ENCODE peak calls at places on chromosome 18, in eight cellular contexts. One of them, this sample, is unnamed.

GRCh38 chr18:10748641-10749040 is 222.8 kb downstream of the NAPG start:
- DNase-seq in effector memory CD4-positive, alpha-beta T cell: no peak
- DNase-seq in stimulated activated CD4-positive, alpha-beta T cell treated with anti-CD3 and anti-CD28 coated beads, Interleukin-15, amount 100 ng/mL, for 24 hours: no peak
- DNase-seq in coronary artery: no peak
- DNase-seq in activated naive CD4-positive, alpha-beta T cell treated with anti-CD3 and anti-CD28 coated beads, Interleukin-2, amount 50 U/mL, for 72 hours: no peak
- DNase-seq in mammary epithelial cell: no peak
- DNase-seq in gastrocnemius medialis: no peak
- DNase-seq in NCI-H1092: no peak
- DNase-seq in this sample: no peak

GRCh38 chr18:44895176-44895798 is 214.6 kb downstream of the SETBP1 start:
- DNase-seq in effector memory CD4-positive, alpha-beta T cell: no peak
- DNase-seq in stimulated activated CD4-positive, alpha-beta T cell treated with anti-CD3 and anti-CD28 coated beads, Interleukin-15, amount 100 ng/mL, for 24 hours: peak
- DNase-seq in coronary artery: no peak
- DNase-seq in activated naive CD4-positive, alpha-beta T cell treated with anti-CD3 and anti-CD28 coated beads, Interleukin-2, amount 50 U/mL, for 72 hours: peak
- DNase-seq in mammary epithelial cell: peak
- DNase-seq in gastrocnemius medialis: peak
- DNase-seq in NCI-H1092: no peak
- DNase-seq in this sample: peak

GRCh38 chr18:9852266-9853081 is 33.3 kb upstream of the TXNDC2 start:
- DNase-seq in effector memory CD4-positive, alpha-beta T cell: no peak
- DNase-seq in stimulated activated CD4-positive, alpha-beta T cell treated with anti-CD3 and anti-CD28 coated beads, Interleukin-15, amount 100 ng/mL, for 24 hours: no peak
- DNase-seq in coronary artery: no peak
- DNase-seq in activated naive CD4-positive, alpha-beta T cell treated with anti-CD3 and anti-CD28 coated beads, Interleukin-2, amount 50 U/mL, for 72 hours: no peak
- DNase-seq in mammary epithelial cell: no peak
- DNase-seq in gastrocnemius medialis: no peak
- DNase-seq in NCI-H1092: no peak
- DNase-seq in this sample: no peak

GRCh38 chr18:42030586-42031182 is 75.7 kb downstream of the PIK3C3 start:
- DNase-seq in effector memory CD4-positive, alpha-beta T cell: no peak
- DNase-seq in stimulated activated CD4-positive, alpha-beta T cell treated with anti-CD3 and anti-CD28 coated beads, Interleukin-15, amount 100 ng/mL, for 24 hours: no peak
- DNase-seq in coronary artery: no peak
- DNase-seq in activated naive CD4-positive, alpha-beta T cell treated with anti-CD3 and anti-CD28 coated beads, Interleukin-2, amount 50 U/mL, for 72 hours: no peak
- DNase-seq in mammary epithelial cell: no peak
- DNase-seq in gastrocnemius medialis: no peak
- DNase-seq in NCI-H1092: no peak
- DNase-seq in this sample: no peak

GRCh38 chr18:45745817-45746461 is 22.0 kb downstream of the SLC14A1 start:
- DNase-seq in effector memory CD4-positive, alpha-beta T cell: no peak
- DNase-seq in stimulated activated CD4-positive, alpha-beta T cell treated with anti-CD3 and anti-CD28 coated beads, Interleukin-15, amount 100 ng/mL, for 24 hours: no peak
- DNase-seq in coronary artery: no peak
- DNase-seq in activated naive CD4-positive, alpha-beta T cell treated with anti-CD3 and anti-CD28 coated beads, Interleukin-2, amount 50 U/mL, for 72 hours: no peak
- DNase-seq in mammary epithelial cell: peak
- DNase-seq in gastrocnemius medialis: no peak
- DNase-seq in NCI-H1092: no peak
- DNase-seq in this sample: no peak

GRCh38 chr18:12443631-12444030 is 35.9 kb downstream of the PRELID3A start:
- DNase-seq in effector memory CD4-positive, alpha-beta T cell: no peak
- DNase-seq in stimulated activated CD4-positive, alpha-beta T cell treated with anti-CD3 and anti-CD28 coated beads, Interleukin-15, amount 100 ng/mL, for 24 hours: no peak
- DNase-seq in coronary artery: no peak
- DNase-seq in activated naive CD4-positive, alpha-beta T cell treated with anti-CD3 and anti-CD28 coated beads, Interleukin-2, amount 50 U/mL, for 72 hours: no peak
- DNase-seq in mammary epithelial cell: no peak
- DNase-seq in gastrocnemius medialis: no peak
- DNase-seq in NCI-H1092: no peak
- DNase-seq in this sample: no peak

GRCh38 chr18:27223570-27224340 is 38.6 kb upstream of the CHST9 start:
- DNase-seq in effector memory CD4-positive, alpha-beta T cell: no peak
- DNase-seq in stimulated activated CD4-positive, alpha-beta T cell treated with anti-CD3 and anti-CD28 coated beads, Interleukin-15, amount 100 ng/mL, for 24 hours: no peak
- DNase-seq in coronary artery: no peak
- DNase-seq in activated naive CD4-positive, alpha-beta T cell treated with anti-CD3 and anti-CD28 coated beads, Interleukin-2, amount 50 U/mL, for 72 hours: no peak
- DNase-seq in mammary epithelial cell: peak
- DNase-seq in gastrocnemius medialis: no peak
- DNase-seq in NCI-H1092: no peak
- DNase-seq in this sample: no peak

GRCh38 chr18:8601277-8602032 is 7.8 kb upstream of the RAB12 start:
- DNase-seq in effector memory CD4-positive, alpha-beta T cell: no peak
- DNase-seq in stimulated activated CD4-positive, alpha-beta T cell treated with anti-CD3 and anti-CD28 coated beads, Interleukin-15, amount 100 ng/mL, for 24 hours: no peak
- DNase-seq in coronary artery: no peak
- DNase-seq in activated naive CD4-positive, alpha-beta T cell treated with anti-CD3 and anti-CD28 coated beads, Interleukin-2, amount 50 U/mL, for 72 hours: no peak
- DNase-seq in mammary epithelial cell: no peak
- DNase-seq in gastrocnemius medialis: no peak
- DNase-seq in NCI-H1092: no peak
- DNase-seq in this sample: no peak

GRCh38 chr18:3604626-3605408 is 154.8 kb downstream of the TGIF1 start:
- DNase-seq in effector memory CD4-positive, alpha-beta T cell: no peak
- DNase-seq in stimulated activated CD4-positive, alpha-beta T cell treated with anti-CD3 and anti-CD28 coated beads, Interleukin-15, amount 100 ng/mL, for 24 hours: peak
- DNase-seq in coronary artery: no peak
- DNase-seq in activated naive CD4-positive, alpha-beta T cell treated with anti-CD3 and anti-CD28 coated beads, Interleukin-2, amount 50 U/mL, for 72 hours: no peak
- DNase-seq in mammary epithelial cell: peak
- DNase-seq in gastrocnemius medialis: no peak
- DNase-seq in NCI-H1092: no peak
- DNase-seq in this sample: no peak

GRCh38 chr18:13613099-13613498 is 113.3 kb downstream of the FAM210A start:
- DNase-seq in effector memory CD4-positive, alpha-beta T cell: no peak
- DNase-seq in stimulated activated CD4-positive, alpha-beta T cell treated with anti-CD3 and anti-CD28 coated beads, Interleukin-15, amount 100 ng/mL, for 24 hours: no peak
- DNase-seq in coronary artery: no peak
- DNase-seq in activated naive CD4-positive, alpha-beta T cell treated with anti-CD3 and anti-CD28 coated beads, Interleukin-2, amount 50 U/mL, for 72 hours: no peak
- DNase-seq in mammary epithelial cell: no peak
- DNase-seq in gastrocnemius medialis: no peak
- DNase-seq in NCI-H1092: no peak
- DNase-seq in this sample: no peak

GRCh38 chr18:78978336-78979057 is 1.1 kb upstream of the SALL3 start:
- DNase-seq in effector memory CD4-positive, alpha-beta T cell: no peak
- DNase-seq in stimulated activated CD4-positive, alpha-beta T cell treated with anti-CD3 and anti-CD28 coated beads, Interleukin-15, amount 100 ng/mL, for 24 hours: no peak
- DNase-seq in coronary artery: no peak
- DNase-seq in activated naive CD4-positive, alpha-beta T cell treated with anti-CD3 and anti-CD28 coated beads, Interleukin-2, amount 50 U/mL, for 72 hours: no peak
- DNase-seq in mammary epithelial cell: no peak
- DNase-seq in gastrocnemius medialis: no peak
- DNase-seq in NCI-H1092: no peak
- DNase-seq in this sample: no peak

GRCh38 chr18:46437019-46437418 is 220.0 kb downstream of the LOXHD1 start:
- DNase-seq in effector memory CD4-positive, alpha-beta T cell: no peak
- DNase-seq in stimulated activated CD4-positive, alpha-beta T cell treated with anti-CD3 and anti-CD28 coated beads, Interleukin-15, amount 100 ng/mL, for 24 hours: no peak
- DNase-seq in coronary artery: no peak
- DNase-seq in activated naive CD4-positive, alpha-beta T cell treated with anti-CD3 and anti-CD28 coated beads, Interleukin-2, amount 50 U/mL, for 72 hours: no peak
- DNase-seq in mammary epithelial cell: no peak
- DNase-seq in gastrocnemius medialis: no peak
- DNase-seq in NCI-H1092: no peak
- DNase-seq in this sample: no peak

GRCh38 chr18:23196119-23197004 is 61.1 kb downstream of the CABLES1 start:
- DNase-seq in effector memory CD4-positive, alpha-beta T cell: no peak
- DNase-seq in stimulated activated CD4-positive, alpha-beta T cell treated with anti-CD3 and anti-CD28 coated beads, Interleukin-15, amount 100 ng/mL, for 24 hours: no peak
- DNase-seq in coronary artery: no peak
- DNase-seq in activated naive CD4-positive, alpha-beta T cell treated with anti-CD3 and anti-CD28 coated beads, Interleukin-2, amount 50 U/mL, for 72 hours: no peak
- DNase-seq in mammary epithelial cell: no peak
- DNase-seq in gastrocnemius medialis: no peak
- DNase-seq in NCI-H1092: no peak
- DNase-seq in this sample: no peak

GRCh38 chr18:34729264-34729663 is 19.2 kb downstream of the DTNA start:
- DNase-seq in effector memory CD4-positive, alpha-beta T cell: no peak
- DNase-seq in stimulated activated CD4-positive, alpha-beta T cell treated with anti-CD3 and anti-CD28 coated beads, Interleukin-15, amount 100 ng/mL, for 24 hours: no peak
- DNase-seq in coronary artery: no peak
- DNase-seq in activated naive CD4-positive, alpha-beta T cell treated with anti-CD3 and anti-CD28 coated beads, Interleukin-2, amount 50 U/mL, for 72 hours: no peak
- DNase-seq in mammary epithelial cell: peak
- DNase-seq in gastrocnemius medialis: no peak
- DNase-seq in NCI-H1092: no peak
- DNase-seq in this sample: no peak

GRCh38 chr18:11767935-11768334 is 78.9 kb downstream of the GNAL start:
- DNase-seq in effector memory CD4-positive, alpha-beta T cell: no peak
- DNase-seq in stimulated activated CD4-positive, alpha-beta T cell treated with anti-CD3 and anti-CD28 coated beads, Interleukin-15, amount 100 ng/mL, for 24 hours: no peak
- DNase-seq in coronary artery: no peak
- DNase-seq in activated naive CD4-positive, alpha-beta T cell treated with anti-CD3 and anti-CD28 coated beads, Interleukin-2, amount 50 U/mL, for 72 hours: no peak
- DNase-seq in mammary epithelial cell: peak
- DNase-seq in gastrocnemius medialis: no peak
- DNase-seq in NCI-H1092: no peak
- DNase-seq in this sample: no peak

GRCh38 chr18:34322365-34323289 is 97.9 kb upstream of the NOL4 start:
- DNase-seq in effector memory CD4-positive, alpha-beta T cell: no peak
- DNase-seq in stimulated activated CD4-positive, alpha-beta T cell treated with anti-CD3 and anti-CD28 coated beads, Interleukin-15, amount 100 ng/mL, for 24 hours: peak
- DNase-seq in coronary artery: no peak
- DNase-seq in activated naive CD4-positive, alpha-beta T cell treated with anti-CD3 and anti-CD28 coated beads, Interleukin-2, amount 50 U/mL, for 72 hours: peak
- DNase-seq in mammary epithelial cell: peak
- DNase-seq in gastrocnemius medialis: no peak
- DNase-seq in NCI-H1092: peak
- DNase-seq in this sample: peak

GRCh38 chr18:13914756-13915155 is 580 bp downstream of the MC2R start:
- DNase-seq in effector memory CD4-positive, alpha-beta T cell: no peak
- DNase-seq in stimulated activated CD4-positive, alpha-beta T cell treated with anti-CD3 and anti-CD28 coated beads, Interleukin-15, amount 100 ng/mL, for 24 hours: no peak
- DNase-seq in coronary artery: no peak
- DNase-seq in activated naive CD4-positive, alpha-beta T cell treated with anti-CD3 and anti-CD28 coated beads, Interleukin-2, amount 50 U/mL, for 72 hours: no peak
- DNase-seq in mammary epithelial cell: no peak
- DNase-seq in gastrocnemius medialis: no peak
- DNase-seq in NCI-H1092: no peak
- DNase-seq in this sample: no peak

GRCh38 chr18:75211002-75211621 is 515 bp downstream of the TSHZ1 start:
- DNase-seq in effector memory CD4-positive, alpha-beta T cell: no peak
- DNase-seq in stimulated activated CD4-positive, alpha-beta T cell treated with anti-CD3 and anti-CD28 coated beads, Interleukin-15, amount 100 ng/mL, for 24 hours: peak
- DNase-seq in coronary artery: no peak
- DNase-seq in activated naive CD4-positive, alpha-beta T cell treated with anti-CD3 and anti-CD28 coated beads, Interleukin-2, amount 50 U/mL, for 72 hours: no peak
- DNase-seq in mammary epithelial cell: peak
- DNase-seq in gastrocnemius medialis: no peak
- DNase-seq in NCI-H1092: no peak
- DNase-seq in this sample: no peak

GRCh38 chr18:55401638-55402191 is 186.3 kb downstream of the TCF4 start:
- DNase-seq in effector memory CD4-positive, alpha-beta T cell: no peak
- DNase-seq in stimulated activated CD4-positive, alpha-beta T cell treated with anti-CD3 and anti-CD28 coated beads, Interleukin-15, amount 100 ng/mL, for 24 hours: no peak
- DNase-seq in coronary artery: no peak
- DNase-seq in activated naive CD4-positive, alpha-beta T cell treated with anti-CD3 and anti-CD28 coated beads, Interleukin-2, amount 50 U/mL, for 72 hours: no peak
- DNase-seq in mammary epithelial cell: no peak
- DNase-seq in gastrocnemius medialis: peak
- DNase-seq in NCI-H1092: no peak
- DNase-seq in this sample: no peak

GRCh38 chr18:21682276-21683051 is 22.1 kb downstream of the ABHD3 start:
- DNase-seq in effector memory CD4-positive, alpha-beta T cell: no peak
- DNase-seq in stimulated activated CD4-positive, alpha-beta T cell treated with anti-CD3 and anti-CD28 coated beads, Interleukin-15, amount 100 ng/mL, for 24 hours: peak
- DNase-seq in coronary artery: no peak
- DNase-seq in activated naive CD4-positive, alpha-beta T cell treated with anti-CD3 and anti-CD28 coated beads, Interleukin-2, amount 50 U/mL, for 72 hours: peak
- DNase-seq in mammary epithelial cell: peak
- DNase-seq in gastrocnemius medialis: no peak
- DNase-seq in NCI-H1092: no peak
- DNase-seq in this sample: no peak

GRCh38 chr18:5295231-5295920 is at the start of gene ZBTB14:
- DNase-seq in effector memory CD4-positive, alpha-beta T cell: peak
- DNase-seq in stimulated activated CD4-positive, alpha-beta T cell treated with anti-CD3 and anti-CD28 coated beads, Interleukin-15, amount 100 ng/mL, for 24 hours: peak
- DNase-seq in coronary artery: no peak
- DNase-seq in activated naive CD4-positive, alpha-beta T cell treated with anti-CD3 and anti-CD28 coated beads, Interleukin-2, amount 50 U/mL, for 72 hours: peak
- DNase-seq in mammary epithelial cell: peak
- DNase-seq in gastrocnemius medialis: peak
- DNase-seq in NCI-H1092: peak
- DNase-seq in this sample: no peak

GRCh38 chr18:6757966-6758365 is 28.4 kb downstream of the ARHGAP28 start:
- DNase-seq in effector memory CD4-positive, alpha-beta T cell: no peak
- DNase-seq in stimulated activated CD4-positive, alpha-beta T cell treated with anti-CD3 and anti-CD28 coated beads, Interleukin-15, amount 100 ng/mL, for 24 hours: no peak
- DNase-seq in coronary artery: no peak
- DNase-seq in activated naive CD4-positive, alpha-beta T cell treated with anti-CD3 and anti-CD28 coated beads, Interleukin-2, amount 50 U/mL, for 72 hours: no peak
- DNase-seq in mammary epithelial cell: no peak
- DNase-seq in gastrocnemius medialis: no peak
- DNase-seq in NCI-H1092: no peak
- DNase-seq in this sample: no peak

GRCh38 chr18:63099848-63100625 is 219.5 kb downstream of the BCL2 start:
- DNase-seq in effector memory CD4-positive, alpha-beta T cell: no peak
- DNase-seq in stimulated activated CD4-positive, alpha-beta T cell treated with anti-CD3 and anti-CD28 coated beads, Interleukin-15, amount 100 ng/mL, for 24 hours: no peak
- DNase-seq in coronary artery: no peak
- DNase-seq in activated naive CD4-positive, alpha-beta T cell treated with anti-CD3 and anti-CD28 coated beads, Interleukin-2, amount 50 U/mL, for 72 hours: no peak
- DNase-seq in mammary epithelial cell: no peak
- DNase-seq in gastrocnemius medialis: peak
- DNase-seq in NCI-H1092: no peak
- DNase-seq in this sample: no peak

GRCh38 chr18:74803117-74803516 is 205.4 kb downstream of the ZNF407 start:
- DNase-seq in effector memory CD4-positive, alpha-beta T cell: no peak
- DNase-seq in stimulated activated CD4-positive, alpha-beta T cell treated with anti-CD3 and anti-CD28 coated beads, Interleukin-15, amount 100 ng/mL, for 24 hours: no peak
- DNase-seq in coronary artery: no peak
- DNase-seq in activated naive CD4-positive, alpha-beta T cell treated with anti-CD3 and anti-CD28 coated beads, Interleukin-2, amount 50 U/mL, for 72 hours: no peak
- DNase-seq in mammary epithelial cell: no peak
- DNase-seq in gastrocnemius medialis: no peak
- DNase-seq in NCI-H1092: no peak
- DNase-seq in this sample: no peak

GRCh38 chr18:49691177-49691608 is 122.1 kb downstream of the ACAA2 start:
- DNase-seq in effector memory CD4-positive, alpha-beta T cell: no peak
- DNase-seq in stimulated activated CD4-positive, alpha-beta T cell treated with anti-CD3 and anti-CD28 coated beads, Interleukin-15, amount 100 ng/mL, for 24 hours: no peak
- DNase-seq in coronary artery: no peak
- DNase-seq in activated naive CD4-positive, alpha-beta T cell treated with anti-CD3 and anti-CD28 coated beads, Interleukin-2, amount 50 U/mL, for 72 hours: no peak
- DNase-seq in mammary epithelial cell: peak
- DNase-seq in gastrocnemius medialis: no peak
- DNase-seq in NCI-H1092: no peak
- DNase-seq in this sample: no peak

GRCh38 chr18:52130621-52131020 is 209.4 kb upstream of the DCC start:
- DNase-seq in effector memory CD4-positive, alpha-beta T cell: no peak
- DNase-seq in stimulated activated CD4-positive, alpha-beta T cell treated with anti-CD3 and anti-CD28 coated beads, Interleukin-15, amount 100 ng/mL, for 24 hours: no peak
- DNase-seq in coronary artery: no peak
- DNase-seq in activated naive CD4-positive, alpha-beta T cell treated with anti-CD3 and anti-CD28 coated beads, Interleukin-2, amount 50 U/mL, for 72 hours: no peak
- DNase-seq in mammary epithelial cell: peak
- DNase-seq in gastrocnemius medialis: no peak
- DNase-seq in NCI-H1092: no peak
- DNase-seq in this sample: no peak

GRCh38 chr18:58484989-58485962 is 143.6 kb downstream of the ALPK2 start:
- DNase-seq in effector memory CD4-positive, alpha-beta T cell: no peak
- DNase-seq in stimulated activated CD4-positive, alpha-beta T cell treated with anti-CD3 and anti-CD28 coated beads, Interleukin-15, amount 100 ng/mL, for 24 hours: no peak
- DNase-seq in coronary artery: no peak
- DNase-seq in activated naive CD4-positive, alpha-beta T cell treated with anti-CD3 and anti-CD28 coated beads, Interleukin-2, amount 50 U/mL, for 72 hours: no peak
- DNase-seq in mammary epithelial cell: no peak
- DNase-seq in gastrocnemius medialis: no peak
- DNase-seq in NCI-H1092: no peak
- DNase-seq in this sample: no peak

GRCh38 chr18:5464241-5464640 is 79.6 kb downstream of the EPB41L3 start:
- DNase-seq in effector memory CD4-positive, alpha-beta T cell: no peak
- DNase-seq in stimulated activated CD4-positive, alpha-beta T cell treated with anti-CD3 and anti-CD28 coated beads, Interleukin-15, amount 100 ng/mL, for 24 hours: no peak
- DNase-seq in coronary artery: no peak
- DNase-seq in activated naive CD4-positive, alpha-beta T cell treated with anti-CD3 and anti-CD28 coated beads, Interleukin-2, amount 50 U/mL, for 72 hours: no peak
- DNase-seq in mammary epithelial cell: no peak
- DNase-seq in gastrocnemius medialis: no peak
- DNase-seq in NCI-H1092: no peak
- DNase-seq in this sample: no peak

GRCh38 chr18:46728219-46728930 is 28.5 kb downstream of the ST8SIA5 start:
- DNase-seq in effector memory CD4-positive, alpha-beta T cell: no peak
- DNase-seq in stimulated activated CD4-positive, alpha-beta T cell treated with anti-CD3 and anti-CD28 coated beads, Interleukin-15, amount 100 ng/mL, for 24 hours: no peak
- DNase-seq in coronary artery: peak
- DNase-seq in activated naive CD4-positive, alpha-beta T cell treated with anti-CD3 and anti-CD28 coated beads, Interleukin-2, amount 50 U/mL, for 72 hours: no peak
- DNase-seq in mammary epithelial cell: no peak
- DNase-seq in gastrocnemius medialis: no peak
- DNase-seq in NCI-H1092: no peak
- DNase-seq in this sample: no peak

GRCh38 chr18:44514766-44515165 is 165.9 kb upstream of the SETBP1 start:
- DNase-seq in effector memory CD4-positive, alpha-beta T cell: no peak
- DNase-seq in stimulated activated CD4-positive, alpha-beta T cell treated with anti-CD3 and anti-CD28 coated beads, Interleukin-15, amount 100 ng/mL, for 24 hours: no peak
- DNase-seq in coronary artery: no peak
- DNase-seq in activated naive CD4-positive, alpha-beta T cell treated with anti-CD3 and anti-CD28 coated beads, Interleukin-2, amount 50 U/mL, for 72 hours: no peak
- DNase-seq in mammary epithelial cell: peak
- DNase-seq in gastrocnemius medialis: no peak
- DNase-seq in NCI-H1092: no peak
- DNase-seq in this sample: no peak

GRCh38 chr18:23437357-23438045 is 15.6 kb upstream of the RIOK3 start:
- DNase-seq in effector memory CD4-positive, alpha-beta T cell: peak
- DNase-seq in stimulated activated CD4-positive, alpha-beta T cell treated with anti-CD3 and anti-CD28 coated beads, Interleukin-15, amount 100 ng/mL, for 24 hours: peak
- DNase-seq in coronary artery: peak
- DNase-seq in activated naive CD4-positive, alpha-beta T cell treated with anti-CD3 and anti-CD28 coated beads, Interleukin-2, amount 50 U/mL, for 72 hours: peak
- DNase-seq in mammary epithelial cell: peak
- DNase-seq in gastrocnemius medialis: peak
- DNase-seq in NCI-H1092: peak
- DNase-seq in this sample: peak